ENCODE peak calls at places on chromosomes 16 and 17, in four cellular contexts. C is mesenteric fat pad, K is AG04450, E is mucosa of gallbladder. V is an unnamed sample.

GRCh38 chr16:89006036-89006752 is 29.2 kb upstream of the CBFA2T3 start:
- DNase-seq in C (no peak), K (no peak), E (no peak), V (no peak)

GRCh38 chr16:50282010-50282538 is 15.7 kb downstream of the ADCY7 start:
- DNase-seq in C (no peak), K (no peak), E (peak; percentile 74), V (no peak)

GRCh38 chr16:28935924-28936783 is 4.4 kb downstream of the CD19 start:
- DNase-seq in C (peak; percentile 95), K (no peak), E (peak; percentile 88), V (no peak)

GRCh38 chr17:7438050-7438614 is 1.2 kb upstream of the FGF11 start:
- DNase-seq in C (peak; percentile 94), K (no peak), E (peak; percentile 53), V (no peak)

GRCh38 chr17:17694229-17695081 is 13.2 kb downstream of the RAI1 start:
- DNase-seq in C (no peak), K (no peak), E (peak; percentile 59), V (no peak)

GRCh38 chr17:46972346-46972745 is 6.7 kb downstream of the RPRML start:
- DNase-seq in C (no peak), K (no peak), E (no peak), V (no peak)

GRCh38 chr17:27559996-27560481 is 70.9 kb upstream of the LGALS9 start:
- DNase-seq in C (no peak), K (peak; percentile 75), E (peak; percentile 61), V (no peak)

GRCh38 chr17:27542841-27543463 is 86.7 kb downstream of the KSR1 start:
- DNase-seq in C (no peak), K (no peak), E (no peak), V (no peak)

GRCh38 chr17:62824290-62825135 is 16.4 kb upstream of the MARCHF10 start:
- DNase-seq in C (no peak), K (peak; percentile 74), E (no peak), V (peak; percentile 95)

GRCh38 chr16:54194008-54194731 is 92.4 kb downstream of the IRX3 start:
- DNase-seq in C (no peak), K (no peak), E (peak; percentile 12), V (no peak)

GRCh38 chr16:2194852-2195315 is 1.5 kb downstream of the CASKIN1 start:
- DNase-seq in C (no peak), K (no peak), E (peak; percentile 51), V (no peak)

GRCh38 chr17:5794881-5795486 is 210.7 kb upstream of the NLRP1 start:
- DNase-seq in C (no peak), K (no peak), E (no peak), V (no peak)

GRCh38 chr17:73646409-73647305 is 2.4 kb upstream of the SDK2 start:
- DNase-seq in C (peak; percentile 51), K (no peak), E (no peak), V (no peak)

GRCh38 chr17:43517615-43518386 is 28.3 kb downstream of the ETV4 start:
- DNase-seq in C (no peak), K (no peak), E (no peak), V (no peak)

V was measured in AG04449.